ENCODE peak calls at places on chromosome 18, in six cellular contexts. One of them, this sample, is unnamed.

GRCh38 chr18:47150824-47151366 is 595 bp upstream of the HDHD2 start:
- DNase-seq in GM06990: peak
- DNase-seq in right lobe of liver: peak
- DNase-seq in psoas muscle: no peak
- DNase-seq in AG10803: no peak
- DNase-seq in cardiac muscle cell: no peak
- DNase-seq in this sample: no peak

GRCh38 chr18:9328776-9329175 is 5.8 kb upstream of the TWSG1 start:
- DNase-seq in right lobe of liver: no peak
- DNase-seq in psoas muscle: no peak
- DNase-seq in AG10803: no peak
- DNase-seq in cardiac muscle cell: no peak
- DNase-seq in GM06990: no peak
- DNase-seq in this sample: no peak

GRCh38 chr18:64929026-64929425 is 780.1 kb upstream of the LINC00305 start:
- DNase-seq in GM06990: no peak
- DNase-seq in right lobe of liver: no peak
- DNase-seq in cardiac muscle cell: no peak
- DNase-seq in AG10803: no peak
- DNase-seq in psoas muscle: no peak
- DNase-seq in this sample: no peak

GRCh38 chr18:313931-314330 is 46.1 kb upstream of the THOC1 start:
- DNase-seq in cardiac muscle cell: no peak
- DNase-seq in psoas muscle: no peak
- DNase-seq in right lobe of liver: no peak
- DNase-seq in AG10803: no peak
- DNase-seq in GM06990: no peak
- DNase-seq in this sample: no peak

GRCh38 chr18:12046751-12047335 is 46.8 kb upstream of the ANKRD62 start:
- DNase-seq in cardiac muscle cell: no peak
- DNase-seq in GM06990: no peak
- DNase-seq in AG10803: no peak
- DNase-seq in psoas muscle: no peak
- DNase-seq in right lobe of liver: no peak
- DNase-seq in this sample: no peak

GRCh38 chr18:23259701-23260661 is 124.7 kb downstream of the CABLES1 start:
- DNase-seq in psoas muscle: peak
- DNase-seq in AG10803: peak
- DNase-seq in right lobe of liver: peak
- DNase-seq in cardiac muscle cell: peak
- DNase-seq in GM06990: peak
- DNase-seq in this sample: no peak

GRCh38 chr18:1917546-1917945 is 653.8 kb downstream of the METTL4 start:
- DNase-seq in AG10803: no peak
- DNase-seq in cardiac muscle cell: no peak
- DNase-seq in psoas muscle: no peak
- DNase-seq in right lobe of liver: no peak
- DNase-seq in GM06990: no peak
- DNase-seq in this sample: no peak

GRCh38 chr18:23871410-23871809 is 143.1 kb upstream of the TTC39C start:
- DNase-seq in psoas muscle: no peak
- DNase-seq in cardiac muscle cell: peak
- DNase-seq in AG10803: no peak
- DNase-seq in GM06990: peak
- DNase-seq in right lobe of liver: no peak
- DNase-seq in this sample: no peak

GRCh38 chr18:10797882-10798281 is 272.1 kb downstream of the NAPG start:
- DNase-seq in GM06990: no peak
- DNase-seq in right lobe of liver: no peak
- DNase-seq in cardiac muscle cell: peak
- DNase-seq in psoas muscle: no peak
- DNase-seq in AG10803: no peak
- DNase-seq in this sample: peak

GRCh38 chr18:67117804-67118203 is 398.7 kb downstream of the DSEL start:
- DNase-seq in GM06990: no peak
- DNase-seq in AG10803: no peak
- DNase-seq in psoas muscle: no peak
- DNase-seq in cardiac muscle cell: no peak
- DNase-seq in right lobe of liver: no peak
- DNase-seq in this sample: no peak

DNA sequence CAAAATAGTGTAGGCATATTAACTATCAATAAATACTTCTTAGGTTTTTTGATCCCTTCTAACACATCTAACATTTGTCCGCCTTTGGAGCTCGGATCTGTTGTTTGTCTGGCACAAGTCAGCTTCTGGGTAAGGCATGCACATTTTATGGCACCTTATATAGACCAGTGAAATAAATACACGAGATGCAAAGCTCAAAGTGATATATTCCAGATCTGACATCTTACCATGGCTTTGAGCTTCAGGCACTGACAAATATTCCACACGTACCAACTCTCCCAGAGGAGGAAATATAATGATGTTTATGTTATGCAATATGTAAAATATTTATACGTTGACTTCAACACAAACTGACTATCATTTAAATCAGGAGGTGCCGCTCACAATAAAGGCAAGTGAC is 430.1 kb upstream of the SMIM21 start:
- DNase-seq in right lobe of liver: no peak
- DNase-seq in cardiac muscle cell: no peak
- DNase-seq in AG10803: no peak
- DNase-seq in GM06990: no peak
- DNase-seq in psoas muscle: no peak
- DNase-seq in this sample: no peak
- TF ChIP-seq CTCF in right lobe of liver: no peak
- TF ChIP-seq CTCF in cardiac muscle cell: no peak
- TF ChIP-seq CTCF in AG10803: no peak
- TF ChIP-seq CTCF in GM06990: no peak
- TF ChIP-seq CTCF in psoas muscle: no peak
- TF ChIP-seq CTCF in this sample: no peak

DNA sequence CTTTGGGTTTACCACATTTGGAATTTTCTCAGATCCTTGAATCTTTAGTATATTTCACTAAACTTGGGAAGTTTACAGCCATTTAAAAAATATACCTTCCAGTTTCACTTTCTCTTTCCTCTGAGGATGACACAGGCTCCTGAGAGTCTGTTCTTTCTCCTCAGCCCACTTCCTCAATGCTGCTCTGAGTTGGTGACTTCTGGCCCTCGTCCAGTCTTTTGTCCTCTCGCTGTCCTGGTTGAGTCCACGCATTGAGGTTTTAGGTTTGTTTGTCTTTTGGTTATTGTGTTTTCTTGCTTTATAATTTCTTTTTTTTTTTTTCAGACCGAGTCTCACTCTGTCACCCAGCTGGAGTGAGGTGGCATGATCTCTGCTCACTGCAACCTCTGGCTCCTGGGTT is 40.7 kb upstream of the GALR1 start:
- DNase-seq in AG10803: peak
- DNase-seq in cardiac muscle cell: no peak
- DNase-seq in GM06990: no peak
- DNase-seq in psoas muscle: no peak
- DNase-seq in right lobe of liver: no peak
- DNase-seq in this sample: peak
- H3K4me3 ChIP-seq in AG10803: no peak
- H3K4me3 ChIP-seq in cardiac muscle cell: no peak
- H3K4me3 ChIP-seq in GM06990: no peak
- H3K4me3 ChIP-seq in psoas muscle: peak
- H3K4me3 ChIP-seq in right lobe of liver: no peak
- H3K4me3 ChIP-seq in this sample: peak

GRCh38 chr18:28159055-28159454 is 17.9 kb downstream of the CDH2 start:
- DNase-seq in psoas muscle: no peak
- DNase-seq in AG10803: no peak
- DNase-seq in cardiac muscle cell: no peak
- DNase-seq in right lobe of liver: no peak
- DNase-seq in GM06990: no peak
- DNase-seq in this sample: no peak

GRCh38 chr18:28161608-28162599 is 15.0 kb downstream of the CDH2 start:
- DNase-seq in AG10803: peak
- DNase-seq in cardiac muscle cell: peak
- DNase-seq in GM06990: no peak
- DNase-seq in right lobe of liver: no peak
- DNase-seq in psoas muscle: no peak
- DNase-seq in this sample: no peak

GRCh38 chr18:28153485-28154065 is 23.4 kb downstream of the CDH2 start:
- DNase-seq in psoas muscle: no peak
- DNase-seq in cardiac muscle cell: peak
- DNase-seq in GM06990: no peak
- DNase-seq in AG10803: peak
- DNase-seq in right lobe of liver: no peak
- DNase-seq in this sample: no peak

GRCh38 chr18:28163201-28163778 is 13.6 kb downstream of the CDH2 start:
- DNase-seq in GM06990: no peak
- DNase-seq in right lobe of liver: peak
- DNase-seq in psoas muscle: no peak
- DNase-seq in cardiac muscle cell: no peak
- DNase-seq in AG10803: peak
- DNase-seq in this sample: no peak

DNA sequence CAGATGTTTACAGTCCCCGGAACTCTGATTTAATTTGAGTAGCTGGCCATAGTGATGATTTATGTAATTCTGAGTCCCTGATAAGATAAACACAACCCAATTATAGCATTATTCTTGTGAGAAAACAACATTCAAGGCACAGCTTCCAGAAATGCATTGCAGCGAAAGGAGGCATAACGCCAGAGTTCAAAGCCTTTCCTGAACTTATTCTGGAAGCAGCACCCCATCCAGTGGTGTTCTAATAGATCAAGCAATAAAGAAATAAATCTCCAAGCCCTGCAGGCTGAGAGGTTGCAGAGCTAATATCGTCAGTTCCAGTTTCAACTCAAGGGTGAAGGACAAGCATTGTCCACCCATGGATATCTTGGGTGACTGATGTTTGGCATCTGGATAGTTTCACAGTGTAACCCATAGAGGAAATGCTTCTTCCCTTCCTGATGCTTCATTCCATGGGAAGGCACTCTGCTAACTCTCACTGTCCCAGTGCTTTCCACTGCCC is 18.8 kb downstream of the CDH2 start:
- DNase-seq in GM06990: no peak
- DNase-seq in cardiac muscle cell: peak
- DNase-seq in right lobe of liver: peak
- DNase-seq in psoas muscle: no peak
- DNase-seq in AG10803: peak
- DNase-seq in this sample: no peak
- TF ChIP-seq CTCF in GM06990: no peak
- TF ChIP-seq CTCF in cardiac muscle cell: peak
- TF ChIP-seq CTCF in right lobe of liver: peak
- TF ChIP-seq CTCF in psoas muscle: no peak
- TF ChIP-seq CTCF in AG10803: peak
- TF ChIP-seq CTCF in this sample: no peak

GRCh38 chr18:3250237-3251107 is 2.9 kb downstream of the MYL12A start:
- DNase-seq in AG10803: peak
- DNase-seq in cardiac muscle cell: no peak
- DNase-seq in psoas muscle: no peak
- DNase-seq in GM06990: no peak
- DNase-seq in right lobe of liver: no peak
- DNase-seq in this sample: no peak
- H3K4me3 ChIP-seq in AG10803: peak
- H3K4me3 ChIP-seq in cardiac muscle cell: no peak
- H3K4me3 ChIP-seq in psoas muscle: peak
- H3K4me3 ChIP-seq in GM06990: peak
- H3K4me3 ChIP-seq in right lobe of liver: no peak
- H3K4me3 ChIP-seq in this sample: peak

GRCh38 chr18:26568926-26569700 is 20.8 kb upstream of the KCTD1 start:
- DNase-seq in cardiac muscle cell: peak
- DNase-seq in psoas muscle: no peak
- DNase-seq in right lobe of liver: no peak
- DNase-seq in GM06990: no peak
- DNase-seq in AG10803: no peak
- DNase-seq in this sample: no peak

GRCh38 chr18:26565514-26565913 is 17.2 kb upstream of the KCTD1 start:
- DNase-seq in AG10803: no peak
- DNase-seq in right lobe of liver: no peak
- DNase-seq in GM06990: no peak
- DNase-seq in cardiac muscle cell: no peak
- DNase-seq in psoas muscle: no peak
- DNase-seq in this sample: no peak

GRCh38 chr18:26563024-26563423 is 14.7 kb upstream of the KCTD1 start:
- DNase-seq in cardiac muscle cell: no peak
- DNase-seq in right lobe of liver: no peak
- DNase-seq in AG10803: no peak
- DNase-seq in psoas muscle: no peak
- DNase-seq in GM06990: no peak
- DNase-seq in this sample: no peak

GRCh38 chr18:26568513-26568912 is 20.2 kb upstream of the KCTD1 start:
- DNase-seq in right lobe of liver: no peak
- DNase-seq in cardiac muscle cell: no peak
- DNase-seq in GM06990: no peak
- DNase-seq in AG10803: no peak
- DNase-seq in psoas muscle: no peak
- DNase-seq in this sample: no peak

DNA sequence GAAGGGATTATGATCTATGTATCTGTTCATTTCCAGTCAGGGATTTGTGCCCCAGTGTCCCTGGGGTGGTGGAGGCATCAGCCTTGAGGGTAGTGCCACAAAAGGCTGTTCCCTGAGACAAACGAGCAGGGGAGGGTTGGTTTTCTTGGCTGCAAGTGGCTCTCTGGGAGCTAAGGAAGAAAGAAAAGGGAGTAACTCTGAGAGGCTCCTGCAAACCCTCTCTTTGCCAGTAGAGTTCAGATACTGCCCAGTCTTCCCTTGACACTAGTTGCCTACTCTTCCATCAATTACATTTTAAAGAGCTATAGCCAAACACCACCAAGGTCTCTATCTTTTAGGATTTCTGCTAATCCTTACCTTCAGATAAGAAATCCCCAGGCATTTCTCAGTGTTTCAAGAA is 18.5 kb upstream of the KCTD1 start:
- DNase-seq in right lobe of liver: no peak
- DNase-seq in AG10803: no peak
- DNase-seq in cardiac muscle cell: no peak
- DNase-seq in psoas muscle: no peak
- DNase-seq in GM06990: no peak
- DNase-seq in this sample: no peak
- TF ChIP-seq CTCF in right lobe of liver: no peak
- TF ChIP-seq CTCF in AG10803: no peak
- TF ChIP-seq CTCF in cardiac muscle cell: no peak
- TF ChIP-seq CTCF in psoas muscle: no peak
- TF ChIP-seq CTCF in GM06990: no peak
- TF ChIP-seq CTCF in this sample: peak

DNA sequence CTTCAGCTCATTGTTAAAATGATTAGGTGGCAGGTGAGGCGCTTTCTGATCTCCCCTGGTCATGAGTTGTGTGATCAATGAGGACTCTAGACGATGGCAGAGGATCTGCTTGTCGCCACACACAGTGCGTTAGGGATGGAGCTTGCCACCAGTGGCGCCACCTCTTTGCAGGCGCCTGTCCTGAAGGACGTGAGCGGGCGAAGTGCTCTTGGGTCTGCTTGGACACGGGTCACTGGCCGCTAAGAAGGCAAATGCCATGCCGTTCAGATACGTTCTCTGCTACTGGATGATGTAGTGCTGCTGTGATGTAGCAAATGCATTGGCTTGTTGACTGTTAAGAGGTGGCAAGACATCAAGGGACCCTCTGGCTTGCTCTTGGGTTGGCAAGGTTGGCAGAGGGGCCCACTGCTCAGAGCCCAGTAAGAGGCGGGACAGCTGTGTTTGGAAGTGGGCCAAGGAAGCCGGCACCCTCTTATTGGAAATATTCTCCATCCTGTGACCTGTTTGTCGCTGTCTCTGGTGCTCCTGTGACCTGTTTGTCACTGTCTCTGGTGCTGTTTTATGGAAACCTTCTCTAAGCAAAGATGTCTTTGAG is 14.5 kb downstream of the LDLRAD4 start:
- DNase-seq in AG10803: no peak
- DNase-seq in right lobe of liver: peak
- DNase-seq in cardiac muscle cell: no peak
- DNase-seq in GM06990: no peak
- DNase-seq in psoas muscle: no peak
- DNase-seq in this sample: no peak
- H3K4me3 ChIP-seq in AG10803: no peak
- H3K4me3 ChIP-seq in right lobe of liver: no peak
- H3K4me3 ChIP-seq in cardiac muscle cell: no peak
- H3K4me3 ChIP-seq in GM06990: no peak
- H3K4me3 ChIP-seq in psoas muscle: peak
- H3K4me3 ChIP-seq in this sample: no peak